ENCODE peak calls at places on chromosomes 16 and 17, in ten cellular contexts. T, C, S, L, W, Y, F, Z, I and N are unnamed samples.

GRCh38 chr17:60333628-60334031 is 58.3 kb downstream of the USP32 start:
- DNase-seq in T (peak), Z (no peak), I (no peak), S (no peak), Y (peak), L (no peak), F (no peak), C (no peak), W (no peak), N (no peak)

GRCh38 chr17:42704495-42705494 is 22.5 kb downstream of the CNTNAP1 start:
- DNase-seq in I (no peak), F (no peak), W (no peak), Y (no peak), T (no peak), Z (no peak), L (no peak), S (no peak), C (no peak), N (no peak)

GRCh38 chr17:38449364-38449763 is 21.1 kb downstream of the ARHGAP23 start:
- DNase-seq in F (no peak), T (peak), C (peak), L (no peak), Y (no peak), S (no peak), W (no peak), I (no peak), Z (no peak), N (no peak)

GRCh38 chr16:50535506-50536257 is 12.5 kb upstream of the NKD1 start:
- DNase-seq in S (no peak), C (no peak), L (no peak), F (no peak), W (no peak), Z (no peak), T (no peak), I (no peak), Y (no peak), N (no peak)

GRCh38 chr16:57483725-57484514 is 2.4 kb downstream of the DOK4 start:
- DNase-seq in Z (no peak), L (no peak), F (no peak), W (no peak), I (no peak), Y (no peak), C (no peak), S (no peak), T (no peak), N (no peak)

GRCh38 chr17:60086822-60087591 is 8.3 kb upstream of the HEATR6 start:
- DNase-seq in Z (no peak), T (peak), S (no peak), Y (peak), L (no peak), W (peak), F (peak), I (peak), C (peak), N (no peak)

GRCh38 chr17:69567130-69567529 is 152.6 kb downstream of the MAP2K6 start:
- DNase-seq in S (no peak), C (no peak), T (no peak), Y (peak), Z (no peak), I (no peak), W (no peak), F (peak), L (no peak), N (no peak)

GRCh38 chr16:87335968-87336849 is 19.0 kb upstream of the C16orf95 start:
- DNase-seq in I (no peak), W (no peak), L (no peak), F (no peak), C (no peak), T (no peak), Y (no peak), S (no peak), Z (no peak), N (no peak)

GRCh38 chr16:81442220-81442908 is 2.2 kb upstream of the CMIP start:
- DNase-seq in Z (no peak), C (no peak), F (no peak), I (no peak), S (no peak), T (no peak), Y (no peak), W (no peak), L (no peak), N (no peak)

GRCh38 chr17:38467491-38467890 is 39.2 kb downstream of the ARHGAP23 start:
- DNase-seq in Y (no peak), Z (no peak), F (no peak), T (no peak), S (no peak), W (no peak), I (no peak), C (no peak), L (no peak), N (no peak)

GRCh38 chr16:53282975-53283946 is 151.0 kb upstream of the RBL2 start:
- DNase-seq in L (no peak), F (peak), C (peak), S (peak), I (no peak), W (peak), T (peak), Y (peak), Z (no peak), N (peak)

GRCh38 chr17:13127921-13128582 is 110.2 kb upstream of the ELAC2 start:
- DNase-seq in Z (no peak), I (no peak), T (no peak), F (no peak), W (no peak), Y (no peak), L (no peak), S (no peak), C (no peak), N (no peak)

GRCh38 chr17:76997981-76998531 is 129.9 kb downstream of the MGAT5B start:
- DNase-seq in I (no peak), W (peak), L (no peak), Z (peak), T (no peak), Y (no peak), S (no peak), F (no peak), C (no peak), N (no peak)

GRCh38 chr16:11050954-11051353 is 106.6 kb downstream of the CLEC16A start:
- DNase-seq in W (peak), I (no peak), S (no peak), F (no peak), C (no peak), T (no peak), Y (no peak), Z (no peak), L (no peak), N (no peak)

GRCh38 chr17:73787036-73787720 is 142.9 kb upstream of the SDK2 start:
- DNase-seq in Z (no peak), L (no peak), F (no peak), T (no peak), I (no peak), Y (no peak), C (no peak), W (no peak), S (no peak), N (no peak)

GRCh38 chr17:74396567-74396966 is 29.3 kb downstream of the GPR142 start:
- DNase-seq in L (no peak), T (no peak), C (no peak), I (no peak), Y (no peak), Z (no peak), S (no peak), F (no peak), W (no peak), N (no peak)

GRCh38 chr17:52271781-52272180 is 113.3 kb upstream of the CA10 start:
- DNase-seq in Y (no peak), I (no peak), Z (no peak), W (no peak), S (no peak), T (no peak), F (no peak), L (no peak), C (no peak), N (no peak)

GRCh38 chr17:31754239-31754945 is 104.7 kb downstream of the COPRS start:
- DNase-seq in C (peak), F (peak), Z (no peak), S (peak), Y (peak), W (no peak), T (peak), I (peak), L (peak), N (peak)

GRCh38 chr16:89006036-89006752 is 29.2 kb upstream of the CBFA2T3 start:
- DNase-seq in F (no peak), T (no peak), I (no peak), L (no peak), Y (no peak), S (no peak), C (no peak), Z (no peak), W (no peak), N (no peak)

GRCh38 chr17:3710951-3711383 is 12.7 kb upstream of the HASPIN start:
- DNase-seq in C (no peak), I (peak), W (peak), Y (peak), T (peak), Z (peak), F (peak), S (no peak), L (no peak), N (no peak)

GRCh38 chr17:73643012-73643845 is 1.0 kb downstream of the SDK2 start:
- DNase-seq in C (peak), W (peak), Z (peak), I (no peak), F (peak), S (no peak), T (no peak), L (no peak), Y (no peak), N (no peak)

GRCh38 chr16:12186774-12187335 is 210.3 kb downstream of the SNX29 start:
- DNase-seq in F (no peak), L (no peak), S (peak), Y (peak), T (no peak), Z (no peak), I (peak), W (no peak), C (peak), N (no peak)

GRCh38 chr17:8060274-8060673 is 21.4 kb downstream of the ALOX15B start:
- DNase-seq in W (peak), Y (peak), C (peak), S (no peak), F (peak), Z (peak), L (no peak), I (peak), T (peak), N (peak)

GRCh38 chr17:16929281-16929680 is 42.6 kb downstream of the TNFRSF13B start:
- DNase-seq in C (no peak), I (no peak), Z (no peak), S (no peak), F (no peak), W (no peak), L (no peak), T (no peak), Y (no peak), N (no peak)

GRCh38 chr17:42346473-42346872 is 41.8 kb downstream of the STAT3 start:
- DNase-seq in S (no peak), T (no peak), Z (no peak), Y (no peak), C (no peak), F (no peak), I (peak), W (no peak), L (no peak), N (no peak)

GRCh38 chr16:68972008-68972407 is 128.7 kb downstream of the TANGO6 start:
- DNase-seq in F (no peak), S (no peak), L (no peak), W (no peak), C (no peak), T (no peak), Z (no peak), I (no peak), Y (no peak), N (no peak)

GRCh38 chr16:10383626-10384025 is 2.2 kb upstream of the ATF7IP2 start:
- DNase-seq in S (no peak), T (peak), Z (no peak), W (no peak), F (peak), I (no peak), C (no peak), L (no peak), Y (no peak), N (no peak)

GRCh38 chr16:52446076-52446475 is 100.9 kb downstream of the TOX3 start:
- DNase-seq in Y (no peak), C (no peak), W (peak), F (peak), I (no peak), S (no peak), T (no peak), Z (peak), L (no peak), N (no peak)

GRCh38 chr16:35234679-35235078 is 1775.3 kb downstream of the TP53TG3F start:
- DNase-seq in L (no peak), W (no peak), T (no peak), S (no peak), Y (no peak), C (no peak), I (no peak), Z (no peak), F (no peak), N (no peak)

GRCh38 chr16:29663020-29663828 is at the start of gene SPN:
- DNase-seq in T (no peak), L (no peak), C (no peak), Y (no peak), Z (no peak), W (peak), F (no peak), I (no peak), S (no peak), N (no peak)

GRCh38 chr16:10085078-10085798 is 97.0 kb downstream of the GRIN2A start:
- DNase-seq in T (no peak), S (no peak), Z (no peak), L (no peak), I (no peak), F (no peak), W (no peak), C (no peak), Y (no peak), N (no peak)

GRCh38 chr17:18925187-18925586 is 26.8 kb upstream of the SLC5A10 start:
- DNase-seq in I (no peak), T (no peak), F (no peak), Y (no peak), L (no peak), S (no peak), W (no peak), C (no peak), Z (no peak), N (no peak)

GRCh38 chr17:75601057-75601987 is 13.7 kb downstream of the MYO15B start:
- DNase-seq in Y (peak), L (no peak), F (peak), I (peak), W (peak), S (no peak), T (peak), C (peak), Z (peak), N (no peak)

GRCh38 chr17:72031219-72031906 is 89.5 kb upstream of the SOX9 start:
- DNase-seq in Y (no peak), L (no peak), Z (no peak), F (no peak), T (no peak), C (no peak), S (no peak), W (no peak), I (no peak), N (no peak)

GRCh38 chr16:86430814-86431213 is 79.5 kb upstream of the FOXF1 start:
- DNase-seq in L (no peak), I (no peak), S (no peak), F (no peak), T (no peak), C (no peak), Z (no peak), Y (peak), W (no peak), N (no peak)

GRCh38 chr17:47188799-47189731 is at the start of gene CDC27:
- DNase-seq in C (peak), S (peak), Y (peak), I (peak), F (peak), L (peak), Z (peak), W (peak), T (peak), N (peak)

GRCh38 chr17:57946798-57947358 is 8.3 kb downstream of the CUEDC1 start:
- DNase-seq in S (no peak), C (peak), Y (peak), Z (peak), I (peak), T (peak), F (peak), L (no peak), W (peak), N (peak)

DNA sequence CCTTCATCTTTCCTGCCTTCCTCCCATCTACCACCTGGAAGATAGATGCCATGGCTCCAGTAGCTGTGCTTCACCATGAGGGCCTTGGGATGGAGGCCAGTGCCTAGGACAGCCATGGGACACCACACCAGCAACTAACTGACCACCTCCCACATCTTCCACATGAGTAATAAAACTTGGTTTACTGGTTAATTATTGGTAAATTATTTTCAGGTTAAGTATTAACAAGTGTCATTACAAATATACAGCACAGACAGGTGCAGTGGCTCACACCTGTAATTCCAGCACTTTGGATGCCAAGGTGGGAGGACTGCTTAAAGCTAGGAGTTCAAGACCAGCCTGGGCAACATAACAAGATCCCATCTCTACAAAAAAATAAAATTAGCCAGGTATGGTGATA is 14.0 kb downstream of the CDIP1 start:
- DNase-seq in I (no peak), Z (no peak), T (no peak), Y (no peak), S (no peak), W (no peak), F (no peak), L (no peak), C (no peak), N (no peak)
- H3K4me3 ChIP-seq in I (no peak), Z (no peak), T (no peak), Y (no peak), S (no peak), W (no peak), F (no peak), L (no peak), C (no peak), N (no peak)

GRCh38 chr16:23615805-23616204 is 19.7 kb upstream of the NDUFAB1 start:
- DNase-seq in F (no peak), L (no peak), S (no peak), Z (no peak), C (no peak), W (no peak), Y (no peak), I (no peak), T (no peak), N (no peak)
- TF ChIP-seq CTCF in F (no peak), L (no peak), S (no peak), Z (no peak), C (no peak), W (no peak), Y (no peak), I (no peak), T (no peak), N (no peak)

GRCh38 chr17:78252111-78252634 is 20.7 kb downstream of the TMEM235 start:
- DNase-seq in F (no peak), S (no peak), C (no peak), Z (peak), T (no peak), Y (no peak), I (no peak), W (no peak), L (no peak), N (no peak)

GRCh38 chr17:78252701-78253635 is 21.5 kb downstream of the TMEM235 start:
- DNase-seq in I (no peak), W (no peak), Z (no peak), L (no peak), C (no peak), Y (no peak), S (no peak), F (no peak), T (no peak), N (no peak)

GRCh38 chr17:78249836-78250806 is 18.7 kb downstream of the TMEM235 start:
- DNase-seq in F (no peak), C (no peak), S (no peak), W (no peak), Y (no peak), T (no peak), I (no peak), L (no peak), Z (no peak), N (no peak)

GRCh38 chr17:78251773-78252103 is 20.3 kb downstream of the TMEM235 start:
- DNase-seq in Z (no peak), I (no peak), T (no peak), W (no peak), S (no peak), L (no peak), C (no peak), Y (no peak), F (no peak), N (no peak)

GRCh38 chr17:78250891-78251772 is 19.7 kb downstream of the TMEM235 start:
- DNase-seq in I (peak), F (peak), T (peak), Z (peak), L (no peak), W (peak), Y (peak), S (no peak), C (peak), N (peak)
- H3K4me3 ChIP-seq in I (no peak), F (no peak), T (no peak), Z (no peak), L (no peak), W (no peak), Y (no peak), S (no peak), C (no peak), N (no peak)

DNA sequence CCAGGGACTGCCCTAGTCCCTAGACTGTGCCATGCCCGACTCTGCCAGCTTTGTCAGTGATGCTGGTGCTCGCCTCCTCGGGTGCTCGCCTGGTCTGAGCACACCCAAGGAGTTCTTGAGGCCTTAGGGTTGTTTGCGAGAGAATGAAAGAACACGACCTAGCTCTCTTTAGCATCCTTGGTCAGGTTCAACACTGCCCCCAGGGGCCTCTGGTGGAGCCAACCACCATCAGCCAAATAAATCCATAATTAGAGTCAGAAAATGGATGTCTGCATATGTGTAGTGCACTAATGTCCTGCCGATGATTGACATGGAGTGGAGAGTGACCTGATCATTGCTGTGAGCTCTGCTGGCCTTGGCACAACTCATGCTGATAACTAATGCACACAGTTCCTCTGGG is 8.2 kb upstream of the STH start:
- DNase-seq in L (no peak), W (no peak), Z (no peak), F (no peak), C (no peak), Y (no peak), I (no peak), S (no peak), T (no peak), N (no peak)
- TF ChIP-seq CTCF in L (no peak), W (peak), Z (no peak), F (peak), C (no peak), Y (no peak), I (no peak), S (no peak), T (no peak), N (peak)